ENCODE peak calls at places on chromosome 4, in nine cellular contexts. W is transverse colon, E is right lobe of liver, S is neuronal stem cell, N is esophagus squamous epithelium, L is lower lobe of right lung, G is kidney, F is PC-3, Z is fibroblast of lung. X is an unnamed sample.

GRCh38 chr4:10623241-10623640 is 61.3 kb downstream of the CLNK start:
- DNase-seq in L (no peak), Z (peak; percentile 74), W (no peak), F (peak; percentile 50), E (no peak), S (no peak), G (no peak), N (no peak), X (no peak)

GRCh38 chr4:5710962-5711478 is at the start of gene EVC:
- DNase-seq in W (peak; percentile 63), E (no peak), N (no peak), Z (peak; percentile 81), L (peak; percentile 81), G (peak; percentile 93), S (peak; percentile 58), F (peak; percentile 70), X (no peak)

GRCh38 chr4:21012851-21013331 is 312.6 kb downstream of the PACRGL start:
- DNase-seq in F (peak; percentile 28), W (no peak), L (no peak), E (no peak), G (no peak), S (no peak), Z (peak; percentile 48), N (no peak), X (no peak)

GRCh38 chr4:37976513-37976912 is 16.3 kb downstream of the PTTG2 start:
- DNase-seq in S (no peak), L (no peak), W (no peak), Z (peak; percentile 6), G (no peak), E (no peak), F (no peak), N (no peak), X (no peak)

GRCh38 chr4:48369248-48369647 is 27.9 kb downstream of the SLAIN2 start:
- DNase-seq in E (no peak), Z (peak; percentile 38), N (no peak), F (no peak), W (no peak), G (no peak), L (no peak), S (no peak), X (no peak)

GRCh38 chr4:110249687-110250387 is 51.4 kb upstream of the ELOVL6 start:
- DNase-seq in F (no peak), W (no peak), L (no peak), E (no peak), G (no peak), N (no peak), S (no peak), Z (peak; percentile 55), X (no peak)

GRCh38 chr4:105490523-105490922 is 16.7 kb upstream of the PPA2 start:
- DNase-seq in Z (no peak), N (no peak), F (no peak), E (no peak), G (no peak), L (no peak), S (no peak), W (no peak), X (no peak)

GRCh38 chr4:185638548-185639301 is 103.4 kb upstream of the PDLIM3 start:
- DNase-seq in G (no peak), Z (no peak), E (no peak), N (no peak), F (no peak), L (no peak), S (no peak), W (no peak), X (no peak)

GRCh38 chr4:128379860-128380259 is 92.2 kb upstream of the PGRMC2 start:
- DNase-seq in E (peak; percentile 59), Z (no peak), F (peak; percentile 44), W (peak; percentile 28), N (no peak), L (peak; percentile 49), G (no peak), S (no peak), X (peak; percentile 8)

GRCh38 chr4:32929738-32930688 is 2209.8 kb downstream of the PCDH7 start:
- DNase-seq in W (no peak), N (no peak), S (no peak), G (no peak), Z (no peak), L (no peak), E (no peak), F (no peak), X (no peak)
- H3K4me3 ChIP-seq in W (no peak overlapping the region), N (no peak overlapping the region), S (no peak overlapping the region), G (no peak overlapping the region), Z (no peak overlapping the region), L (no peak overlapping the region), E (no peak overlapping the region), F (no peak overlapping the region), X (no peak overlapping the region)

DNA sequence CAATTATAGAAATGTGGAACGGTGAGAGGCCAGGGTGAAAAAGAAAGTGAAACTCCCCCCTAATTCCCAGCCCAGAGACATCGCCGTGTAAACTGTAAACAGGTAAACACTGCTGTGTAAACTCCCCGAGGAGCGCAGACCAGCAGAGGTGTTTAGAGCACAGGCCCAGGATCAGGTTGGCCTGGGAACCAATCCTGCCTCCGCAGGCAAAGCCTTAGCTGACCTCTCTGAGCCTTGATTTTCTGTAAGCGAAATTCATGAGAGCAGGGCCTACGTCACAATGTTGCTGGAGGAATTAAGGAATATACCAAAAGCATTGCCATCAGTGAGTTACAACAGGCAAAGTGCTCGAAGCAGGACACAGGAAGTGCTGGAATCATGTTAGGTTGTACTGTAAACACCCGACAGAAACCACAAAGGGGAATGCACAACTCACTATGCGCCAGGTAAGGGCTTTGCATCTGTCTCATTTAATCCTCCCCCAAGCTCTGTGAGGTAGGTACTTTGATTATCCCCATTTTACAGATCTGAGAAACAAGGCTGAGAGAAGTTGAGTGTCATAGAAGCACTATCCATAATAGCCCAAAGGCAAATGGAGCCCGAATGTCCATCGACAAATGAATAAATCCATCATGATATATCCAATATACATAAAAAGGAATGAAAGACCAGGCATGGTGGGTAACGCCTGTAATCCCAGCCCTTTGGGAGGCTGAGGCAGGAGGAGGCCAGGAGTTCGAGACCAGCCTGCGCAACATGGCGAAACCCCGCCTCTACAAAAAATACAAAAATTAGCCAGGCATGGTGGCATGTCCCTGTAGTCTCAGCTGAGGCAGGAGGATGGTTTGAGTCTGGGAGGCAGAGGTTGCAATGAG is 30.7 kb upstream of the KIAA0232 start:
- DNase-seq in S (no peak), W (no peak), N (no peak), F (peak; percentile 34), E (peak; percentile 59), L (peak; percentile 6), G (no peak), Z (no peak), X (no peak)
- H3K4me1 ChIP-seq in S (peaks cover 11% of the 10 kb centered on the region), W (peaks cover 56% of the 10 kb centered on the region), N (peaks cover 75% of the 10 kb centered on the region), F (peaks cover 51% of the 10 kb centered on the region), E (peaks cover 72% of the 10 kb centered on the region), L (peaks cover 44% of the 10 kb centered on the region), G (peaks cover 10% of the 10 kb centered on the region), Z (peaks cover 8% of the 10 kb centered on the region), X (no peaks in the 10 kb centered on the region)

GRCh38 chr4:139281212-139281611 is 1.2 kb upstream of the MGARP start:
- DNase-seq in F (peak; percentile 36), E (no peak), G (no peak), W (no peak), S (no peak), N (no peak), Z (no peak), L (no peak), X (no peak)

GRCh38 chr4:139279723-139280620 is at the start of gene MGARP:
- DNase-seq in G (peak; percentile 80), N (no peak), W (no peak), S (peak; percentile 54), L (peak; percentile 49), E (no peak), Z (peak; percentile 51), F (no peak), X (no peak)

GRCh38 chr4:139282375-139283075 is 2.5 kb upstream of the MGARP start:
- DNase-seq in F (no peak), G (no peak), S (no peak), E (no peak), Z (peak; percentile 85), L (no peak), W (no peak), N (no peak), X (no peak)

GRCh38 chr4:139278450-139278849 is 1.6 kb downstream of the MGARP start:
- DNase-seq in L (no peak), W (no peak), N (no peak), F (no peak), G (no peak), S (no peak), Z (no peak), E (no peak), X (no peak)

GRCh38 chr4:139278956-139279722 is 886 bp downstream of the MGARP start:
- DNase-seq in N (no peak), F (no peak), G (no peak), E (no peak), L (no peak), W (no peak), Z (peak; percentile 30), S (no peak), X (no peak)
- H3K4me3 ChIP-seq in N (peak overlapping the region; percentile 52), F (no peak overlapping the region), G (peak overlapping the region; percentile 69), E (peak overlapping the region; percentile 27), L (peak overlapping the region; percentile 43), W (peak overlapping the region; percentile 34), Z (peak overlapping the region; percentile 61), S (peak overlapping the region; percentile 75), X (peak overlapping the region; percentile 29)

GRCh38 chr4:102807345-102807744 is 20.0 kb downstream of the UBE2D3 start:
- DNase-seq in F (no peak), W (no peak), N (no peak), E (no peak), L (no peak), Z (no peak), G (no peak), S (no peak), X (no peak)
- H3K4me1 ChIP-seq in F (no peaks in the 10 kb centered on the region), W (peaks cover 6% of the 10 kb centered on the region), N (peaks cover 53% of the 10 kb centered on the region), E (peaks cover 3% of the 10 kb centered on the region), L (peaks cover 40% of the 10 kb centered on the region), Z (peaks cover 5% of the 10 kb centered on the region), G (peaks cover 23% of the 10 kb centered on the region), S (no peaks in the 10 kb centered on the region), X (peaks cover 27% of the 10 kb centered on the region)

GRCh38 chr4:13654158-13654797 is 26.8 kb upstream of the BOD1L1 start:
- DNase-seq in W (peak; percentile 82), L (peak; percentile 86), G (peak; percentile 94), E (peak; percentile 82), N (peak; percentile 23), S (peak; percentile 70), Z (peak; percentile 50), F (peak; percentile 77), X (peak; percentile 77)
- H3K4me3 ChIP-seq in W (peak overlapping the region; percentile 28), L (peak overlapping the region; percentile 60), G (peak overlapping the region; percentile 78), E (peak overlapping the region; percentile 49), N (peak overlapping the region; percentile 50), S (peak overlapping the region; percentile 84), Z (peak overlapping the region; percentile 71), F (peak overlapping the region; percentile 73), X (peak overlapping the region; percentile 70)